ENCODE peak calls at places on chromosomes 4 and X, in nine cellular contexts. K is astrocyte of the spinal cord, T is cardiac muscle cell, Q is WTC11, B is Peyer's patch, F is HepG2, C is bronchial epithelial cell, S is left ventricle myocardium inferior, G is type B pancreatic cell. O is an unnamed sample.

GRCh38 chr4:119296356-119296755 is 25.6 kb downstream of the FABP2 start:
- DNase-seq in K (no peak), T (no peak), Q (no peak), B (no peak), F (no peak), C (no peak), S (no peak), G (no peak), O (no peak)

GRCh38 chr4:121951570-121952110 is at the start of gene TRPC3:
- DNase-seq in K (peak), T (peak), Q (peak), B (peak), F (no peak), C (no peak), S (peak), G (peak), O (peak)

GRCh38 chr4:10077492-10078335 is 38.9 kb downstream of the WDR1 start:
- DNase-seq in K (no peak), T (no peak), Q (peak), B (peak), F (no peak), C (no peak), S (peak), G (no peak), O (no peak)

GRCh38 chr4:140705625-140706275 is 50.4 kb downstream of the TBC1D9 start:
- DNase-seq in K (no peak), T (no peak), Q (no peak), B (no peak), F (no peak), C (no peak), S (no peak), G (no peak), O (no peak)

GRCh38 chrX:43655151-43655676 is 885 bp upstream of the MAOA start:
- DNase-seq in K (peak), T (peak), Q (peak), B (peak), F (no peak), C (peak), S (peak), G (no peak), O (peak)

GRCh38 chr4:147059064-147059731 is 113.5 kb upstream of the TTC29 start:
- DNase-seq in K (no peak), T (no peak), Q (no peak), B (no peak), F (no peak), C (no peak), S (no peak), G (no peak), O (no peak)

GRCh38 chr4:8312069-8312445 is 42.5 kb downstream of the HTRA3 start:
- DNase-seq in K (no peak), T (no peak), Q (no peak), B (no peak), F (no peak), C (no peak), S (no peak), G (no peak), O (no peak)

GRCh38 chr4:1250921-1251772 is 2.2 kb upstream of the CTBP1 start:
- DNase-seq in K (no peak), T (no peak), Q (no peak), B (no peak), F (no peak), C (no peak), S (no peak), G (peak), O (no peak)

GRCh38 chrX:85815203-85815751 is 232.1 kb downstream of the CHM start:
- DNase-seq in K (no peak), T (no peak), Q (no peak), B (no peak), F (no peak), C (no peak), S (no peak), G (no peak), O (no peak)

GRCh38 chrX:69297521-69297920 is 132.3 kb upstream of the PJA1 start:
- DNase-seq in K (no peak), T (no peak), Q (no peak), B (no peak), F (no peak), C (no peak), S (no peak), G (no peak), O (no peak)

GRCh38 chr4:121736735-121737351 is 28.1 kb downstream of the SMIM43 start:
- DNase-seq in K (peak), T (peak), Q (no peak), B (no peak), F (peak), C (peak), S (no peak), G (no peak), O (peak)

GRCh38 chr4:52250124-52250523 is 199.0 kb downstream of the SPATA18 start:
- DNase-seq in K (peak), T (no peak), Q (no peak), B (no peak), F (no peak), C (no peak), S (peak), G (no peak), O (no peak)
- TF ChIP-seq CTCF in K (no peak), T (no peak), Q (no peak), B (no peak), F (no peak), C (no peak), S (no peak), G (no peak), O (no peak)

GRCh38 chr4:167020410-167020809 is 213.9 kb downstream of the SPOCK3 start:
- DNase-seq in K (no peak), T (peak), Q (peak), B (no peak), F (peak), C (peak), S (no peak), G (no peak), O (no peak)
- TF ChIP-seq CTCF in K (peak), T (peak), Q (peak), B (no peak), F (peak), C (no peak), S (no peak), G (peak), O (peak)

GRCh38 chrX:131366387-131366786 is 77.3 kb upstream of the IGSF1 start:
- DNase-seq in K (no peak), T (peak), Q (no peak), B (no peak), F (peak), C (peak), S (no peak), G (no peak), O (no peak)
- TF ChIP-seq CTCF in K (no peak), T (no peak), Q (no peak), B (no peak), F (peak), C (no peak), S (peak), G (peak), O (peak)

GRCh38 chrX:46573331-46573895 is at the start of gene CHST7:
- DNase-seq in K (peak), T (peak), Q (peak), B (peak), F (peak), C (peak), S (peak), G (peak), O (peak)

GRCh38 chrX:46571423-46572294 is 1.9 kb upstream of the CHST7 start:
- DNase-seq in K (no peak), T (no peak), Q (no peak), B (no peak), F (peak), C (no peak), S (no peak), G (no peak), O (no peak)

GRCh38 chrX:46573896-46574336 is 351 bp downstream of the CHST7 start:
- DNase-seq in K (peak), T (peak), Q (peak), B (peak), F (peak), C (peak), S (peak), G (no peak), O (peak)

GRCh38 chrX:46574337-46574940 is 874 bp downstream of the CHST7 start:
- DNase-seq in K (no peak), T (no peak), Q (peak), B (peak), F (peak), C (no peak), S (no peak), G (peak), O (peak)

GRCh38 chrX:46572295-46572936 is 1.1 kb upstream of the CHST7 start:
- DNase-seq in K (no peak), T (no peak), Q (no peak), B (no peak), F (no peak), C (no peak), S (no peak), G (no peak), O (no peak)
- TF ChIP-seq CTCF in K (no peak), T (no peak), Q (no peak), B (peak), F (no peak), C (no peak), S (no peak), G (no peak), O (peak)

O was measured in neural crest cell.